ENCODE peak calls at places on chromosomes 11 and 22, in ten cellular contexts. One of them, this sample, is unnamed.

GRCh38 chr11:11400121-11400520 is 47.1 kb upstream of the CSNK2A3 start:
- DNase-seq in HFFc6: no peak
- DNase-seq in aorta: no peak
- DNase-seq in CD8-positive, alpha-beta T cell: no peak
- DNase-seq in C1 segment of cervical spinal cord: no peak
- DNase-seq in activated naive CD4-positive, alpha-beta T cell: no peak
- DNase-seq in colonic mucosa: no peak
- DNase-seq in activated CD4-positive, alpha-beta T cell treated with anti-CD3 and anti-CD28 coated beads, Interleukin-2, amount 10 ng/mL, durations not matched to agents 7 days and 5 days: no peak
- DNase-seq in stimulated activated CD8-positive, alpha-beta memory T cell treated with anti-CD3 and anti-CD28 coated beads, Interleukin-4, amount 100 ng/mL, for 24 hours: no peak
- DNase-seq in Caco-2: no peak
- DNase-seq in this sample: no peak

GRCh38 chr11:37142591-37142990 is 544.6 kb upstream of the RAG2 start:
- DNase-seq in HFFc6: no peak
- DNase-seq in aorta: no peak
- DNase-seq in CD8-positive, alpha-beta T cell: no peak
- DNase-seq in C1 segment of cervical spinal cord: no peak
- DNase-seq in activated naive CD4-positive, alpha-beta T cell: no peak
- DNase-seq in colonic mucosa: no peak
- DNase-seq in activated CD4-positive, alpha-beta T cell treated with anti-CD3 and anti-CD28 coated beads, Interleukin-2, amount 10 ng/mL, durations not matched to agents 7 days and 5 days: no peak
- DNase-seq in stimulated activated CD8-positive, alpha-beta memory T cell treated with anti-CD3 and anti-CD28 coated beads, Interleukin-4, amount 100 ng/mL, for 24 hours: no peak
- DNase-seq in Caco-2: no peak
- DNase-seq in this sample: no peak

GRCh38 chr11:124902616-124903015 is 5.0 kb upstream of the ROBO4 start:
- DNase-seq in HFFc6: no peak
- DNase-seq in aorta: no peak
- DNase-seq in CD8-positive, alpha-beta T cell: no peak
- DNase-seq in C1 segment of cervical spinal cord: no peak
- DNase-seq in activated naive CD4-positive, alpha-beta T cell: no peak
- DNase-seq in colonic mucosa: no peak
- DNase-seq in activated CD4-positive, alpha-beta T cell treated with anti-CD3 and anti-CD28 coated beads, Interleukin-2, amount 10 ng/mL, durations not matched to agents 7 days and 5 days: no peak
- DNase-seq in stimulated activated CD8-positive, alpha-beta memory T cell treated with anti-CD3 and anti-CD28 coated beads, Interleukin-4, amount 100 ng/mL, for 24 hours: no peak
- DNase-seq in Caco-2: no peak
- DNase-seq in this sample: no peak

GRCh38 chr11:123193742-123194141 is 1.3 kb downstream of the CLMP start:
- DNase-seq in HFFc6: peak; percentile 29
- DNase-seq in aorta: no peak
- DNase-seq in CD8-positive, alpha-beta T cell: no peak
- DNase-seq in C1 segment of cervical spinal cord: no peak
- DNase-seq in activated naive CD4-positive, alpha-beta T cell: no peak
- DNase-seq in colonic mucosa: no peak
- DNase-seq in activated CD4-positive, alpha-beta T cell treated with anti-CD3 and anti-CD28 coated beads, Interleukin-2, amount 10 ng/mL, durations not matched to agents 7 days and 5 days: no peak
- DNase-seq in stimulated activated CD8-positive, alpha-beta memory T cell treated with anti-CD3 and anti-CD28 coated beads, Interleukin-4, amount 100 ng/mL, for 24 hours: no peak
- DNase-seq in Caco-2: no peak
- DNase-seq in this sample: no peak

GRCh38 chr22:32476286-32476685 is 1.7 kb downstream of the FBXO7 start:
- DNase-seq in HFFc6: no peak
- DNase-seq in aorta: no peak
- DNase-seq in CD8-positive, alpha-beta T cell: no peak
- DNase-seq in C1 segment of cervical spinal cord: no peak
- DNase-seq in activated naive CD4-positive, alpha-beta T cell: no peak
- DNase-seq in colonic mucosa: no peak
- DNase-seq in activated CD4-positive, alpha-beta T cell treated with anti-CD3 and anti-CD28 coated beads, Interleukin-2, amount 10 ng/mL, durations not matched to agents 7 days and 5 days: no peak
- DNase-seq in stimulated activated CD8-positive, alpha-beta memory T cell treated with anti-CD3 and anti-CD28 coated beads, Interleukin-4, amount 100 ng/mL, for 24 hours: no peak
- DNase-seq in Caco-2: no peak
- DNase-seq in this sample: no peak

GRCh38 chr11:62905286-62905685 is 15.9 kb downstream of the CHRM1 start:
- DNase-seq in HFFc6: no peak
- DNase-seq in aorta: no peak
- DNase-seq in CD8-positive, alpha-beta T cell: no peak
- DNase-seq in C1 segment of cervical spinal cord: no peak
- DNase-seq in activated naive CD4-positive, alpha-beta T cell: no peak
- DNase-seq in colonic mucosa: no peak
- DNase-seq in activated CD4-positive, alpha-beta T cell treated with anti-CD3 and anti-CD28 coated beads, Interleukin-2, amount 10 ng/mL, durations not matched to agents 7 days and 5 days: no peak
- DNase-seq in stimulated activated CD8-positive, alpha-beta memory T cell treated with anti-CD3 and anti-CD28 coated beads, Interleukin-4, amount 100 ng/mL, for 24 hours: no peak
- DNase-seq in Caco-2: no peak
- DNase-seq in this sample: no peak

GRCh38 chr22:46457502-46458488 is 79.6 kb downstream of the CELSR1 start:
- DNase-seq in HFFc6: peak; percentile 75
- DNase-seq in aorta: peak; percentile 68
- DNase-seq in CD8-positive, alpha-beta T cell: no peak
- DNase-seq in C1 segment of cervical spinal cord: no peak
- DNase-seq in activated naive CD4-positive, alpha-beta T cell: no peak
- DNase-seq in colonic mucosa: no peak
- DNase-seq in activated CD4-positive, alpha-beta T cell treated with anti-CD3 and anti-CD28 coated beads, Interleukin-2, amount 10 ng/mL, durations not matched to agents 7 days and 5 days: no peak
- DNase-seq in stimulated activated CD8-positive, alpha-beta memory T cell treated with anti-CD3 and anti-CD28 coated beads, Interleukin-4, amount 100 ng/mL, for 24 hours: no peak
- DNase-seq in Caco-2: peak; percentile 49
- DNase-seq in this sample: no peak

GRCh38 chr11:35047179-35047578 is 91.8 kb upstream of the CD44 start:
- DNase-seq in HFFc6: no peak
- DNase-seq in aorta: no peak
- DNase-seq in CD8-positive, alpha-beta T cell: peak; percentile 78
- DNase-seq in C1 segment of cervical spinal cord: no peak
- DNase-seq in activated naive CD4-positive, alpha-beta T cell: peak; percentile 33
- DNase-seq in colonic mucosa: no peak
- DNase-seq in activated CD4-positive, alpha-beta T cell treated with anti-CD3 and anti-CD28 coated beads, Interleukin-2, amount 10 ng/mL, durations not matched to agents 7 days and 5 days: peak; percentile 62
- DNase-seq in stimulated activated CD8-positive, alpha-beta memory T cell treated with anti-CD3 and anti-CD28 coated beads, Interleukin-4, amount 100 ng/mL, for 24 hours: no peak
- DNase-seq in Caco-2: no peak
- DNase-seq in this sample: no peak

GRCh38 chr11:5857590-5857989 is at the start of gene OR52E8:
- DNase-seq in HFFc6: no peak
- DNase-seq in aorta: no peak
- DNase-seq in CD8-positive, alpha-beta T cell: no peak
- DNase-seq in C1 segment of cervical spinal cord: no peak
- DNase-seq in activated naive CD4-positive, alpha-beta T cell: no peak
- DNase-seq in colonic mucosa: no peak
- DNase-seq in activated CD4-positive, alpha-beta T cell treated with anti-CD3 and anti-CD28 coated beads, Interleukin-2, amount 10 ng/mL, durations not matched to agents 7 days and 5 days: no peak
- DNase-seq in stimulated activated CD8-positive, alpha-beta memory T cell treated with anti-CD3 and anti-CD28 coated beads, Interleukin-4, amount 100 ng/mL, for 24 hours: no peak
- DNase-seq in Caco-2: no peak
- DNase-seq in this sample: no peak

GRCh38 chr11:46362146-46363030 is 15.1 kb downstream of the DGKZ start:
- DNase-seq in HFFc6: no peak
- DNase-seq in aorta: no peak
- DNase-seq in CD8-positive, alpha-beta T cell: no peak
- DNase-seq in C1 segment of cervical spinal cord: no peak
- DNase-seq in activated naive CD4-positive, alpha-beta T cell: no peak
- DNase-seq in colonic mucosa: no peak
- DNase-seq in activated CD4-positive, alpha-beta T cell treated with anti-CD3 and anti-CD28 coated beads, Interleukin-2, amount 10 ng/mL, durations not matched to agents 7 days and 5 days: no peak
- DNase-seq in stimulated activated CD8-positive, alpha-beta memory T cell treated with anti-CD3 and anti-CD28 coated beads, Interleukin-4, amount 100 ng/mL, for 24 hours: no peak
- DNase-seq in Caco-2: no peak
- DNase-seq in this sample: no peak

GRCh38 chr11:703515-703914 is 2.5 kb upstream of the EPS8L2 start:
- DNase-seq in HFFc6: no peak
- DNase-seq in aorta: no peak
- DNase-seq in CD8-positive, alpha-beta T cell: no peak
- DNase-seq in C1 segment of cervical spinal cord: no peak
- DNase-seq in activated naive CD4-positive, alpha-beta T cell: no peak
- DNase-seq in colonic mucosa: no peak
- DNase-seq in activated CD4-positive, alpha-beta T cell treated with anti-CD3 and anti-CD28 coated beads, Interleukin-2, amount 10 ng/mL, durations not matched to agents 7 days and 5 days: no peak
- DNase-seq in stimulated activated CD8-positive, alpha-beta memory T cell treated with anti-CD3 and anti-CD28 coated beads, Interleukin-4, amount 100 ng/mL, for 24 hours: no peak
- DNase-seq in Caco-2: no peak
- DNase-seq in this sample: no peak